ENCODE peak calls at places on chromosomes 3 and 15, in four cellular contexts. Y, N, K and I are unnamed samples.

GRCh38 chr3:71465371-71466007 is 118.0 kb downstream of the FOXP1 start:
- DNase-seq in Y (no peak), N (no peak), K (no peak), I (no peak)

GRCh38 chr3:114860526-114860925 is 286.6 kb downstream of the ZBTB20 start:
- DNase-seq in N (no peak), K (no peak), Y (no peak), I (no peak)

GRCh38 chr3:189502676-189503257 is 128.4 kb upstream of the TP63 start:
- DNase-seq in N (no peak), K (no peak), Y (no peak), I (no peak)

GRCh38 chr15:74378853-74379252 is 11.4 kb upstream of the CYP11A1 start:
- DNase-seq in Y (no peak), K (no peak), N (no peak), I (no peak)

GRCh38 chr3:136819784-136820640 is 1.1 kb downstream of the SLC35G2 start:
- DNase-seq in N (peak; percentile 29), K (no peak), Y (peak; percentile 57), I (no peak)

GRCh38 chr3:38588995-38589937 is 60.2 kb downstream of the SCN5A start:
- DNase-seq in K (no peak), N (peak; percentile 2), Y (no peak), I (no peak)

GRCh38 chr15:51198701-51199253 is 104.1 kb upstream of the TNFAIP8L3 start:
- DNase-seq in Y (no peak), K (no peak), N (no peak), I (no peak)

GRCh38 chr3:57151021-57151449 is 14.1 kb downstream of the IL17RD start:
- DNase-seq in Y (no peak), N (no peak), K (no peak), I (no peak)

GRCh38 chr3:101780661-101781060 is 1.6 kb downstream of the NXPE3 start:
- DNase-seq in N (no peak), Y (peak; percentile 33), K (no peak), I (no peak)

GRCh38 chr15:87609474-87609873 is 647.1 kb downstream of the NTRK3 start:
- DNase-seq in Y (no peak), N (no peak), K (no peak), I (no peak)

GRCh38 chr3:103085465-103085864 is 650.6 kb downstream of the ZPLD1 start:
- DNase-seq in K (no peak), Y (no peak), N (no peak), I (no peak)

GRCh38 chr3:152638707-152639450 is 196.1 kb upstream of the P2RY1 start:
- DNase-seq in K (no peak), N (no peak), Y (no peak), I (peak; percentile 39)

GRCh38 chr3:155232605-155233004 is 60.9 kb downstream of the STRIT1 start:
- DNase-seq in N (peak; percentile 19), Y (no peak), K (no peak), I (no peak)

GRCh38 chr3:65946438-65946837 is 92.3 kb downstream of the MAGI1 start:
- DNase-seq in Y (no peak), K (no peak), N (no peak), I (no peak)

GRCh38 chr15:31758126-31758525 is 272.2 kb upstream of the CHRNA7 start:
- DNase-seq in K (peak; percentile 56), Y (no peak), N (peak; percentile 74), I (no peak)

GRCh38 chr3:138497021-138497420 is 62.6 kb downstream of the ESYT3 start:
- DNase-seq in N (no peak), K (no peak), Y (no peak), I (no peak)

GRCh38 chr3:13655074-13655913 is 106.4 kb downstream of the FBLN2 start:
- DNase-seq in Y (no peak), K (no peak), N (peak; percentile 21), I (no peak)

GRCh38 chr15:39235084-39235795 is 345.6 kb upstream of the THBS1 start:
- DNase-seq in N (no peak), K (no peak), Y (no peak), I (no peak)

GRCh38 chr15:50127255-50127777 is 8.3 kb upstream of the ATP8B4 start:
- DNase-seq in Y (no peak), K (no peak), N (no peak), I (no peak)

GRCh38 chr3:52339612-52340011 is 23.5 kb downstream of the DNAH1 start:
- DNase-seq in Y (peak; percentile 45), N (peak; percentile 33), K (no peak), I (peak; percentile 47)

GRCh38 chr3:176595307-176595706 is 602.0 kb downstream of the TBL1XR1 start:
- DNase-seq in N (no peak), K (no peak), Y (no peak), I (no peak)

GRCh38 chr3:108966773-108967172 is 13.1 kb upstream of the GUCA1C start:
- DNase-seq in K (no peak), Y (no peak), N (no peak), I (no peak)

GRCh38 chr15:52563499-52564060 is 5.2 kb downstream of the ARPP19 start:
- DNase-seq in Y (no peak), K (no peak), N (no peak), I (no peak)

GRCh38 chr3:122005033-122005565 is 16.9 kb downstream of the ILDR1 start:
- DNase-seq in Y (no peak), N (peak; percentile 26), K (no peak), I (no peak)

GRCh38 chr15:32718822-32719716 is 1.3 kb downstream of the GREM1 start:
- DNase-seq in N (peak; percentile 17), Y (no peak), K (no peak), I (no peak)

GRCh38 chr3:157063926-157064325 is 96.0 kb downstream of the CCNL1 start:
- DNase-seq in N (no peak), Y (no peak), K (no peak), I (no peak)

GRCh38 chr3:101151286-101151901 is 158.2 kb upstream of the ABI3BP start:
- DNase-seq in Y (no peak), N (no peak), K (no peak), I (no peak)

GRCh38 chr15:61216519-61216918 is 12.6 kb downstream of the RORA start:
- DNase-seq in K (no peak), Y (no peak), N (no peak), I (no peak)

GRCh38 chr15:99123706-99124451 is 19.0 kb downstream of the SYNM start:
- DNase-seq in Y (no peak), N (peak; percentile 77), K (peak; percentile 75), I (no peak)

GRCh38 chr3:11437506-11437905 is 165.3 kb downstream of the ATG7 start:
- DNase-seq in Y (no peak), N (no peak), K (no peak), I (no peak)

GRCh38 chr3:185733980-185734724 is 90.7 kb downstream of the IGF2BP2 start:
- DNase-seq in K (no peak), N (peak; percentile 63), Y (peak; percentile 81), I (peak; percentile 78)

GRCh38 chr3:159252772-159253384 is 451.0 kb downstream of the MFSD1 start:
- DNase-seq in K (no peak), Y (peak; percentile 35), N (no peak), I (peak; percentile 37)

GRCh38 chr3:53996153-53996861 is 104.6 kb upstream of the SELENOK start:
- DNase-seq in K (no peak), N (peak; percentile 10), Y (no peak), I (no peak)

GRCh38 chr3:64954995-64955636 is 267.3 kb upstream of the ADAMTS9 start:
- DNase-seq in N (peak; percentile 41), Y (no peak), K (no peak), I (no peak)

GRCh38 chr15:57387644-57388076 is 11.4 kb downstream of the CGNL1 start:
- DNase-seq in K (no peak), N (no peak), Y (no peak), I (no peak)

GRCh38 chr3:147509444-147509843 is 100.3 kb downstream of the ZIC1 start:
- DNase-seq in K (no peak), Y (no peak), N (no peak), I (no peak)

GRCh38 chr15:90890839-90891238 is 6.5 kb downstream of the FES start:
- DNase-seq in N (no peak), Y (no peak), K (no peak), I (no peak)
- TF ChIP-seq POLR2AphosphoS5 in N (no peak), Y (no peak), K (no peak), I (no peak)

DNA sequence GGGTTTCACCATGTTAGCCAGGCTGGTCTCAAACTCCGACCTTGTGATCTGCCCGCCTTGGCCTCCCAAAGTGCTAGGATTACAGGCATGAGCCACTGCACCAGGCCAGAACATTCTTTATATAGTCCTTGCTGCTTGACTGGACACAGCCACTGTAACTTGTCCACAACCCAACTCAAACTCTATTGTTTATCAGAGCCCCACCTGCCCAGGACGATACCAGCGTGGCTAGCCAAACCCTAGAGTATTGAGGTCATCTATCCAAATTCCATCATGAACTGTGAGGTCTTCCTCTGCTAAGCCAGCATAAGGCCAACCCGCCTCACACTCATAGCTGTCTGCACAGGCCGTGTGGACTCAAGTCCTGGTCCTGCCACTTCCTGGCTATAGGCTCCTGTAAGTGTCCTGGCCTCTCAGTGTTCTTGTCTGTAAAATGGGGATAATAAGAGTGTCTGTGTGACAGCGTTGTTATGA is 63.9 kb downstream of the DAPK2 start:
- DNase-seq in Y (no peak), N (peak; percentile 2), K (no peak), I (no peak)
- H3K4me3 ChIP-seq in Y (no peak overlapping the region), N (no peak overlapping the region), K (no peak overlapping the region), I (no peak overlapping the region)

GRCh38 chr3:46692566-46692983 is 904 bp downstream of the ALS2CL start:
- DNase-seq in K (peak; percentile 81), Y (no peak), N (peak; percentile 92), I (no peak)
- TF ChIP-seq POLR2AphosphoS5 in K (no peak), Y (no peak), N (peak; percentile 84), I (no peak)

GRCh38 chr3:129594907-129595390 is 11.5 kb downstream of the PLXND1 start:
- DNase-seq in K (no peak), Y (no peak), N (no peak), I (no peak)

GRCh38 chr3:129592362-129593150 is 13.9 kb downstream of the PLXND1 start:
- DNase-seq in Y (no peak), N (peak; percentile 57), K (no peak), I (no peak)

GRCh38 chr3:129593230-129593594 is 13.3 kb downstream of the PLXND1 start:
- DNase-seq in N (no peak), Y (no peak), K (no peak), I (no peak)

GRCh38 chr3:129593595-129594339 is 12.7 kb downstream of the PLXND1 start:
- DNase-seq in Y (no peak), N (peak; percentile 43), K (no peak), I (no peak)

GRCh38 chr3:129591932-129592331 is 14.5 kb downstream of the PLXND1 start:
- DNase-seq in Y (no peak), N (no peak), K (no peak), I (no peak)
- H3K4me3 ChIP-seq in Y (peak overlapping the region; percentile 29), N (no peak overlapping the region), K (peak overlapping the region; percentile 53), I (peak overlapping the region; percentile 69)